ENCODE peak calls at places on chromosomes 1 and 21, in eight cellular contexts. R, S, V, H, C, Z, K and Y are unnamed samples. For H3K4me1, the result is how much of the 10 kb centered on the place peaks cover.

GRCh38 chr1:229288516-229288915 is 17.6 kb downstream of the RAB4A start:
- DNase-seq in H (no peak), S (no peak), K (no peak), R (no peak), V (no peak), Z (no peak), C (no peak), Y (no peak)

GRCh38 chr1:205497351-205497750 is 7.1 kb upstream of the CDK18 start:
- DNase-seq in R (no peak), K (no peak), Z (no peak), H (no peak), V (no peak), C (no peak), S (no peak), Y (peak)

GRCh38 chr1:34695580-34695979 is 59.3 kb upstream of the GJB5 start:
- DNase-seq in C (no peak), H (no peak), K (no peak), V (no peak), S (no peak), R (no peak), Z (no peak), Y (no peak)

GRCh38 chr1:34122080-34122479 is 43.0 kb downstream of the CSMD2 start:
- DNase-seq in R (no peak), S (no peak), C (no peak), H (no peak), V (no peak), K (no peak), Z (no peak), Y (no peak)

GRCh38 chr1:6301526-6301925 is 40.6 kb upstream of the GPR153 start:
- DNase-seq in K (no peak), Z (no peak), C (no peak), R (no peak), S (peak), H (no peak), V (no peak), Y (no peak)

GRCh38 chr1:10537082-10537766 is 62.5 kb downstream of the PEX14 start:
- DNase-seq in Z (no peak), K (no peak), H (no peak), C (no peak), R (no peak), S (no peak), V (no peak), Y (no peak)

GRCh38 chr1:35594005-35594760 is 21.1 kb downstream of the TFAP2E start:
- DNase-seq in S (no peak), C (no peak), H (no peak), Z (no peak), K (no peak), R (peak), V (no peak), Y (no peak)

GRCh38 chr1:42305639-42306038 is 29.4 kb downstream of the FOXJ3 start:
- DNase-seq in Z (no peak), K (no peak), H (no peak), C (no peak), V (no peak), S (peak), R (no peak), Y (no peak)

GRCh38 chr21:42724226-42724920 is 71.0 kb downstream of the PDE9A start:
- DNase-seq in H (no peak), C (peak), S (peak), R (no peak), K (peak), V (no peak), Z (no peak), Y (no peak)

GRCh38 chr1:178308438-178308837 is 188.3 kb downstream of the CLEC20A start:
- DNase-seq in S (no peak), R (no peak), Z (no peak), C (no peak), K (no peak), V (no peak), H (no peak), Y (no peak)

GRCh38 chr1:11802973-11803885 is 2.5 kb downstream of the MTHFR start:
- DNase-seq in H (no peak), C (peak), Z (peak), R (peak), S (peak), K (peak), V (peak), Y (peak)

GRCh38 chr1:63189677-63190076 is 132.7 kb upstream of the FOXD3 start:
- DNase-seq in H (no peak), S (no peak), C (no peak), Z (no peak), V (no peak), R (no peak), K (no peak), Y (no peak)

GRCh38 chr1:28887418-28887834 is 26.9 kb upstream of the EPB41 start:
- DNase-seq in R (no peak), V (peak), K (peak), C (no peak), Z (no peak), S (no peak), H (no peak), Y (peak)

GRCh38 chr1:21664806-21665588 is 4.2 kb downstream of the RAP1GAP start:
- DNase-seq in K (no peak), Z (peak), C (no peak), S (no peak), V (no peak), R (peak), H (no peak), Y (peak)

GRCh38 chr1:116261227-116261626 is 111.8 kb upstream of the ATP1A1 start:
- DNase-seq in K (no peak), Z (no peak), S (no peak), V (no peak), R (no peak), C (no peak), H (no peak), Y (no peak)

GRCh38 chr1:3356827-3357457 is 97.5 kb upstream of the ARHGEF16 start:
- DNase-seq in R (no peak), K (no peak), S (no peak), H (no peak), C (no peak), Z (no peak), V (no peak), Y (no peak)

GRCh38 chr1:61378498-61379180 is 296.3 kb downstream of the NFIA start:
- DNase-seq in S (no peak), H (no peak), K (no peak), V (no peak), C (no peak), Z (no peak), R (no peak), Y (no peak)

GRCh38 chr1:88877382-88877825 is 14.0 kb downstream of the GTF2B start:
- DNase-seq in H (no peak), K (no peak), Z (no peak), C (no peak), V (peak), R (no peak), S (peak), Y (no peak)

GRCh38 chr1:162612606-162613400 is 19.5 kb upstream of the DDR2 start:
- DNase-seq in V (no peak), R (no peak), Z (no peak), H (no peak), K (no peak), C (no peak), S (no peak), Y (no peak)

GRCh38 chr1:177703888-177704446 is 265.9 kb downstream of the SEC16B start:
- DNase-seq in C (no peak), H (no peak), R (no peak), S (no peak), K (no peak), Z (no peak), V (no peak), Y (no peak)

GRCh38 chr1:156845055-156845952 is 13.6 kb downstream of the INSRR start:
- DNase-seq in H (no peak), Z (no peak), K (no peak), R (no peak), S (no peak), V (no peak), C (no peak), Y (no peak)

GRCh38 chr1:114105401-114105979 is 48.2 kb downstream of the SYT6 start:
- DNase-seq in Z (no peak), C (no peak), R (no peak), H (no peak), K (no peak), S (no peak), V (no peak), Y (no peak)

GRCh38 chr21:33388188-33388587 is 15.0 kb upstream of the IFNGR2 start:
- DNase-seq in V (no peak), H (no peak), C (no peak), Z (no peak), S (no peak), K (no peak), R (no peak), Y (no peak)

GRCh38 chr1:231420959-231421615 is 1.0 kb downstream of the EGLN1 start:
- DNase-seq in Z (peak), S (peak), R (peak), K (peak), C (peak), V (peak), H (no peak), Y (peak)

GRCh38 chr1:222416001-222416791 is 131.7 kb downstream of the HHIPL2 start:
- DNase-seq in S (peak), C (no peak), H (no peak), K (no peak), R (no peak), Z (no peak), V (no peak), Y (no peak)

GRCh38 chr1:71080178-71080781 is 555 bp downstream of the ZRANB2 start:
- DNase-seq in H (no peak), K (no peak), Z (no peak), C (no peak), S (no peak), R (no peak), V (peak), Y (no peak)

GRCh38 chr1:203422656-203423055 is 53.0 kb upstream of the PRELP start:
- DNase-seq in V (no peak), K (no peak), H (no peak), R (no peak), Z (no peak), S (peak), C (no peak), Y (no peak)

GRCh38 chr1:208093754-208094719 is 150.1 kb downstream of the PLXNA2 start:
- DNase-seq in H (peak), V (peak), K (peak), S (peak), R (peak), Z (no peak), C (peak), Y (peak)

GRCh38 chr1:25992689-25993146 is 5.1 kb downstream of the PAFAH2 start:
- DNase-seq in V (no peak), Z (no peak), H (no peak), R (no peak), S (no peak), C (no peak), K (no peak), Y (no peak)

GRCh38 chr1:207997486-207998268 is 86.8 kb upstream of the CD34 start:
- DNase-seq in Z (no peak), S (peak), R (peak), K (peak), V (peak), H (peak), C (no peak), Y (peak)

GRCh38 chr1:152347116-152347728 is 12.6 kb downstream of the FLG2 start:
- DNase-seq in V (peak), S (peak), H (peak), C (no peak), R (no peak), Z (no peak), K (no peak), Y (no peak)

GRCh38 chr1:30923597-30923996 is 15.0 kb upstream of the SDC3 start:
- DNase-seq in K (no peak), V (no peak), H (no peak), S (peak), Z (no peak), C (no peak), R (no peak), Y (no peak)

GRCh38 chr1:230745071-230745470 is 2.1 kb upstream of the CAPN9 start:
- DNase-seq in S (no peak), K (no peak), C (no peak), H (no peak), R (no peak), Z (no peak), V (no peak), Y (no peak)

DNA sequence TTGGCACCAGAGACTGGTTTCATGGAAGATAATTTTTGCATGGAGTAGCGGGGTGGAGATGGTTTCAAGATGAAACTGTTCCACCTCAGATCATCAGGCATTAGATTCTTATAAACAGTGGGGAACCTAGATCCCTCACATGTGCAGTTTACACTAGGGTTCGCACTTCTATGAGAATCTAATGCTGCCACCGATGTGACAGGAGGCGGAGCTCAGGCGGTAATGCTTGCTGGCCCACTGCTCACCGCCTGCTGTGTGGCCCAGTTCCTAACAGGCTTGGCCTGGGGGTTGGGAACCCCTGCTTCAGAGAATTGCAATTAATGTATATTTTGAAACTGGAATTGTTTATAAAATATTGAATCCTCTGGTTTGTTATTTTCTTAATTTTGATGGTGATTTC is 92.1 kb downstream of the NRIP1 start:
- DNase-seq in Z (no peak), R (no peak), H (no peak), V (no peak), C (no peak), K (no peak), S (no peak), Y (no peak)
- H3K4me1 ChIP-seq in Z (under half), R (under half), H (under half), V (under half), C (under half), K (under half), S (under half), Y (under half)

GRCh38 chr21:35039595-35040291 is 9.4 kb downstream of the RUNX1 start:
- DNase-seq in Z (no peak), V (peak), S (no peak), K (no peak), H (no peak), C (no peak), R (no peak), Y (no peak)
- H3K4me1 ChIP-seq in Z (under half), V (half or more), S (under half), K (under half), H (under half), C (under half), R (under half), Y (under half)

GRCh38 chr21:34935868-34936267 is 113.2 kb downstream of the RUNX1 start:
- DNase-seq in S (peak), C (no peak), R (no peak), H (no peak), Z (no peak), K (no peak), V (no peak), Y (no peak)
- H3K4me1 ChIP-seq in S (under half), C (under half), R (under half), H (under half), Z (under half), K (under half), V (under half), Y (under half)

GRCh38 chr1:39394598-39394997 is 96.8 kb upstream of the BMP8A start:
- DNase-seq in R (no peak), S (no peak), C (no peak), V (peak), H (no peak), Z (no peak), K (no peak), Y (no peak)

GRCh38 chr1:39393645-39394044 is 97.8 kb upstream of the BMP8A start:
- DNase-seq in S (no peak), Z (no peak), R (no peak), V (no peak), H (no peak), K (no peak), C (no peak), Y (no peak)

GRCh38 chr1:39394059-39394458 is 97.4 kb upstream of the BMP8A start:
- DNase-seq in V (no peak), Z (no peak), R (no peak), H (no peak), K (no peak), S (no peak), C (no peak), Y (no peak)

GRCh38 chr1:39396671-39397070 is 94.8 kb upstream of the BMP8A start:
- DNase-seq in Z (no peak), H (no peak), R (no peak), K (no peak), V (no peak), S (no peak), C (no peak), Y (no peak)

GRCh38 chr1:39395357-39395831 is 96.0 kb upstream of the BMP8A start:
- DNase-seq in K (no peak), R (no peak), Z (no peak), V (peak), C (no peak), S (peak), H (no peak), Y (no peak)
- H3K4me1 ChIP-seq in K (under half), R (under half), Z (half or more), V (under half), C (under half), S (half or more), H (half or more), Y (half or more)

GRCh38 chr1:24424207-24424606 is 8.6 kb downstream of the NIPAL3 start:
- DNase-seq in S (no peak), K (no peak), V (no peak), C (no peak), R (no peak), H (no peak), Z (no peak), Y (no peak)

GRCh38 chr1:24424990-24425389 is 9.4 kb downstream of the NIPAL3 start:
- DNase-seq in H (no peak), V (no peak), R (no peak), Z (no peak), S (no peak), K (no peak), C (no peak), Y (no peak)

GRCh38 chr1:24420547-24420946 is 4.9 kb downstream of the NIPAL3 start:
- DNase-seq in H (no peak), R (no peak), S (no peak), C (no peak), V (no peak), K (no peak), Z (no peak), Y (no peak)

GRCh38 chr1:24418898-24419628 is 3.5 kb downstream of the NIPAL3 start:
- DNase-seq in V (no peak), Z (no peak), H (no peak), K (peak), S (peak), C (peak), R (no peak), Y (peak)

GRCh38 chr1:24421502-24421901 is 5.9 kb downstream of the NIPAL3 start:
- DNase-seq in R (no peak), K (no peak), S (no peak), C (no peak), Z (no peak), H (no peak), V (no peak), Y (no peak)
- H3K4me1 ChIP-seq in R (under half), K (under half), S (under half), C (under half), Z (under half), H (under half), V (under half), Y (under half)

DNA sequence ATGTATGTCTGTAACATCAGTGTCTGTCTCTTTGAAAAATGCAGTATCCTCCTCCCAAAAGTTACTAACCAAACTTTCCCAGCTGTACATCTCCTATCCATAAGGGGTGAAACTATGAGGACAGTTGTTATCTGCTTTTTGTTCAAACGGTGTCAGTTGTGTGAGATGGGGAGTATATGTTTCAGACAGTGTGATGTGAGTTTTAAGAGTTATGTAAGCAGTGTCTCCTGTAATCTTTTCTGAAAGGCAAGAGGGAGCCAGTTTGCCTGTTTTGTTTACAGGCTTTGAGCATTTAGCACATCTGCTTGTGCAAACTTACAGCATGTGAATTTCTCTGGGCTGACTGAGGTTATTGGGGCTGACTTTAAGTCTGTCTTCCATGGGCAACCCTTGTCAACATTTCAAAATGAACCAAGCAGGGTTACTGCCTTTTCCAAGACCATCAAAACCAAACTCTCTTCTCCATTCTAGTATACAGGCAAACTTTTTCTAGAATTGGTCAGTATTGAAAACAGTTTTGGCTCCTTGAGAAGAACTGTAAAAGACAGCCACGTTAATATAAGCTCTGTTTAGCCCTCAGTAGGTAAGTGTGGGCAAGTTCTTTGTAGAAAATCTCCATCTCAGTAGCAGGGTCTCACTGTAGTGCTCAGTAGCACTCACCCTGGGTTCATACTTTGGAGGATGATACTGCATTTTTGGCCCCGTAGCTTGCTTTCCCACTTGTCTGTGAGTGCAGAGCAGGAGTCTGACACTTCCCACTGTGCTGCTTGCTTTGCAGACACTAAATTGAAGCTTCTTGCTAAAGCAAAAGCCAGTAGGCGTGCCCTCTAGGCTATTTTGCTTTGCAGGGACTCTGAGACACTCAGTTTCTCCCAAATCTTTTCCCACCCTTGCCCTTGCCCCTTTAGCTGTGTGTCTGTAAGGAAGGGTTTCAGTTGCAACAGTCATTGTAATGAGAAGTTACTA is 34.5 kb upstream of the CACYBP start:
- DNase-seq in H (no peak), S (no peak), V (peak), Z (no peak), K (peak), R (no peak), C (no peak), Y (peak)
- H3K4me1 ChIP-seq in H (under half), S (under half), V (half or more), Z (half or more), K (under half), R (under half), C (under half), Y (under half)

DNA sequence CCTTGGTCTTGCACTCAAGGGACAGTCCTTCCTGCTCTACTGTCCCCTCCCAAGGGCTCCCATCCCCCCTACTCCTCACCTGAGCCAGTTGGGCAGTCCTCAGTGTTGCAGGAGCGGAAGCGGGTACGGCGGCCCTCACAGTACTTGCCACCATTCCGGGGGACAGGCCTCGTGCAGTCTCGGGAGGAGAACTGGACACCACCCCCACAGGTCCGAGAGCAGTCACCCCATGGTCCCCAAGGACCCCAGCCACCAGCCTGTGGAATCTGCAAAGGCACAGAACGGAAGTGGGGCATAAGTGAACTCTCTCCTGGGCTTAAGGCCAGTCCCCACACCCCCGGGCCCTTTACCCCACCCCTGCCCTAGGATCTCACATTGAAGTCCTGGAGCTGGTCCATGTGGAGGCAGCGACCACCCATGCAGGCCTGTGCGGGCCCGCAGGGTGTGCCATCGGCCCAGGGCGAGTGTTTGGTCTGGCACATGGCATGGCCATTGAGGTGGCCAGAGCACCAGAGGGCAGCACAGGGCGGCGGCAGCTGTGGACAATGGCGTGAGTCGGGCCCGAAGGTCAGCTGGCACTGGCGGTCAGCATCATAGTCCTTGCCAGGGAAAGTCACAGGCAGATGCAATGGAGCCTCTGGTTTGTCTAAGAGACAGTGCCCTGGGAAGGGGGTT is 5.2 kb downstream of the ADAMTS4 start:
- DNase-seq in K (no peak), C (no peak), R (peak), H (no peak), V (no peak), S (no peak), Z (no peak), Y (peak)
- H3K4me1 ChIP-seq in K (under half), C (under half), R (under half), H (under half), V (under half), S (under half), Z (half or more), Y (under half)

GRCh38 chr21:44994016-44994365 is 54.2 kb downstream of the SLX9 start:
- DNase-seq in K (no peak), S (no peak), H (no peak), V (no peak), R (peak), C (no peak), Z (peak), Y (no peak)
- H3K4me1 ChIP-seq in K (under half), S (under half), H (under half), V (under half), R (under half), C (under half), Z (under half), Y (under half)

GRCh38 chr1:211267204-211267857 is 8.2 kb downstream of the RCOR3 start:
- DNase-seq in C (no peak), S (no peak), K (no peak), V (no peak), R (no peak), H (no peak), Z (no peak), Y (no peak)
- H3K4me1 ChIP-seq in C (under half), S (under half), K (under half), V (under half), R (under half), H (under half), Z (under half), Y (under half)